ENCODE peak calls at places on chromosomes 5 and 9, in seven cellular contexts. One of them, this sample, is unnamed.

GRCh38 chr5:34656001-34656699 is at the start of gene RAI14:
- DNase-seq in HCT116: peak; percentile 23
- DNase-seq in K562: peak; percentile 98
- DNase-seq in HepG2: peak; percentile 41
- DNase-seq in GM12878: no peak
- DNase-seq in H1: peak; percentile 86
- DNase-seq in endothelial cell of umbilical vein: peak; percentile 93
- DNase-seq in this sample: no peak

GRCh38 chr9:105405514-105406131 is 42.2 kb upstream of the FSD1L start:
- DNase-seq in HCT116: no peak
- DNase-seq in K562: no peak
- DNase-seq in HepG2: no peak
- DNase-seq in GM12878: peak; percentile 85
- DNase-seq in H1: no peak
- DNase-seq in endothelial cell of umbilical vein: peak; percentile 40
- DNase-seq in this sample: no peak

GRCh38 chr5:124963236-124963929 is 216.9 kb upstream of the ZNF608 start:
- DNase-seq in HCT116: no peak
- DNase-seq in K562: no peak
- DNase-seq in HepG2: peak; percentile 2
- DNase-seq in GM12878: no peak
- DNase-seq in H1: peak; percentile 59
- DNase-seq in endothelial cell of umbilical vein: no peak
- DNase-seq in this sample: peak; percentile 92

GRCh38 chr9:135345775-135346433 is 133.7 kb upstream of the PPP1R26 start:
- DNase-seq in HCT116: no peak
- DNase-seq in K562: no peak
- DNase-seq in HepG2: no peak
- DNase-seq in GM12878: no peak
- DNase-seq in H1: no peak
- DNase-seq in endothelial cell of umbilical vein: no peak
- DNase-seq in this sample: no peak

GRCh38 chr9:73565026-73565425 is 413.4 kb downstream of the ANXA1 start:
- DNase-seq in HCT116: no peak
- DNase-seq in K562: no peak
- DNase-seq in HepG2: no peak
- DNase-seq in GM12878: no peak
- DNase-seq in H1: no peak
- DNase-seq in endothelial cell of umbilical vein: no peak
- DNase-seq in this sample: no peak

GRCh38 chr5:157294692-157295091 is 28.8 kb downstream of the CYFIP2 start:
- DNase-seq in HCT116: no peak
- DNase-seq in K562: no peak
- DNase-seq in HepG2: no peak
- DNase-seq in GM12878: no peak
- DNase-seq in H1: no peak
- DNase-seq in endothelial cell of umbilical vein: no peak
- DNase-seq in this sample: no peak

GRCh38 chr9:126992427-126992826 is 77.8 kb downstream of the RALGPS1 start:
- DNase-seq in HCT116: no peak
- DNase-seq in K562: no peak
- DNase-seq in HepG2: no peak
- DNase-seq in GM12878: no peak
- DNase-seq in H1: no peak
- DNase-seq in endothelial cell of umbilical vein: no peak
- DNase-seq in this sample: no peak

GRCh38 chr5:155735388-155735787 is 591.6 kb upstream of the SGCD start:
- DNase-seq in HCT116: no peak
- DNase-seq in K562: no peak
- DNase-seq in HepG2: no peak
- DNase-seq in GM12878: no peak
- DNase-seq in H1: no peak
- DNase-seq in endothelial cell of umbilical vein: no peak
- DNase-seq in this sample: no peak

GRCh38 chr9:72048850-72049249 is 11.6 kb downstream of the C9orf57 start:
- DNase-seq in HCT116: no peak
- DNase-seq in K562: no peak
- DNase-seq in HepG2: no peak
- DNase-seq in GM12878: no peak
- DNase-seq in H1: no peak
- DNase-seq in endothelial cell of umbilical vein: no peak
- DNase-seq in this sample: no peak

GRCh38 chr5:1371191-1371590 is 26.3 kb upstream of the CLPTM1L start:
- DNase-seq in HCT116: no peak
- DNase-seq in K562: no peak
- DNase-seq in HepG2: no peak
- DNase-seq in GM12878: no peak
- DNase-seq in H1: no peak
- DNase-seq in endothelial cell of umbilical vein: no peak
- DNase-seq in this sample: no peak

GRCh38 chr5:68490401-68490800 is 274.8 kb downstream of the PIK3R1 start:
- DNase-seq in HCT116: no peak
- DNase-seq in K562: no peak
- DNase-seq in HepG2: no peak
- DNase-seq in GM12878: no peak
- DNase-seq in H1: no peak
- DNase-seq in endothelial cell of umbilical vein: no peak
- DNase-seq in this sample: no peak

GRCh38 chr9:114231218-114232090 is 76.1 kb downstream of the COL27A1 start:
- DNase-seq in HCT116: no peak
- DNase-seq in K562: no peak
- DNase-seq in HepG2: no peak
- DNase-seq in GM12878: no peak
- DNase-seq in H1: no peak
- DNase-seq in endothelial cell of umbilical vein: no peak
- DNase-seq in this sample: no peak

GRCh38 chr5:111748304-111748763 is 8.7 kb downstream of the NREP start:
- DNase-seq in HCT116: peak; percentile 16
- DNase-seq in K562: no peak
- DNase-seq in HepG2: no peak
- DNase-seq in GM12878: no peak
- DNase-seq in H1: no peak
- DNase-seq in endothelial cell of umbilical vein: peak; percentile 95
- DNase-seq in this sample: no peak

GRCh38 chr9:83538172-83538889 is at the start of gene FRMD3:
- DNase-seq in HCT116: peak; percentile 43
- DNase-seq in K562: no peak
- DNase-seq in HepG2: peak; percentile 73
- DNase-seq in GM12878: no peak
- DNase-seq in H1: peak; percentile 82
- DNase-seq in endothelial cell of umbilical vein: peak; percentile 66
- DNase-seq in this sample: no peak

GRCh38 chr9:111970827-111971226 is 74.2 kb downstream of the UGCG start:
- DNase-seq in HCT116: no peak
- DNase-seq in K562: no peak
- DNase-seq in HepG2: no peak
- DNase-seq in GM12878: no peak
- DNase-seq in H1: no peak
- DNase-seq in endothelial cell of umbilical vein: no peak
- DNase-seq in this sample: no peak

GRCh38 chr5:138466900-138467710 is 1.8 kb downstream of the EGR1 start:
- DNase-seq in HCT116: no peak
- DNase-seq in K562: no peak
- DNase-seq in HepG2: no peak
- DNase-seq in GM12878: no peak
- DNase-seq in H1: no peak
- DNase-seq in endothelial cell of umbilical vein: peak; percentile 1
- DNase-seq in this sample: no peak

GRCh38 chr5:157602505-157602904 is 26.9 kb upstream of the ADAM19 start:
- DNase-seq in HCT116: no peak
- DNase-seq in K562: no peak
- DNase-seq in HepG2: no peak
- DNase-seq in GM12878: no peak
- DNase-seq in H1: no peak
- DNase-seq in endothelial cell of umbilical vein: peak; percentile 24
- DNase-seq in this sample: no peak

GRCh38 chr5:98424681-98425454 is 348.6 kb upstream of the RGMB start:
- DNase-seq in HCT116: no peak
- DNase-seq in K562: no peak
- DNase-seq in HepG2: no peak
- DNase-seq in GM12878: no peak
- DNase-seq in H1: no peak
- DNase-seq in endothelial cell of umbilical vein: no peak
- DNase-seq in this sample: no peak

GRCh38 chr5:143664623-143665022 is 147.3 kb upstream of the HMHB1 start:
- DNase-seq in HCT116: no peak
- DNase-seq in K562: no peak
- DNase-seq in HepG2: no peak
- DNase-seq in GM12878: no peak
- DNase-seq in H1: no peak
- DNase-seq in endothelial cell of umbilical vein: no peak
- DNase-seq in this sample: no peak

GRCh38 chr9:88694625-88695024 is 159.6 kb downstream of the NXNL2 start:
- DNase-seq in HCT116: no peak
- DNase-seq in K562: no peak
- DNase-seq in HepG2: no peak
- DNase-seq in GM12878: no peak
- DNase-seq in H1: no peak
- DNase-seq in endothelial cell of umbilical vein: no peak
- DNase-seq in this sample: no peak

GRCh38 chr9:114694146-114694545 is 12.2 kb upstream of the TEX48 start:
- DNase-seq in HCT116: no peak
- DNase-seq in K562: no peak
- DNase-seq in HepG2: no peak
- DNase-seq in GM12878: no peak
- DNase-seq in H1: no peak
- DNase-seq in endothelial cell of umbilical vein: no peak
- DNase-seq in this sample: no peak

GRCh38 chr5:52987711-52988329 is 1.3 kb upstream of the ITGA2 start:
- DNase-seq in HCT116: peak; percentile 93
- DNase-seq in K562: no peak
- DNase-seq in HepG2: peak; percentile 48
- DNase-seq in GM12878: no peak
- DNase-seq in H1: no peak
- DNase-seq in endothelial cell of umbilical vein: peak; percentile 83
- DNase-seq in this sample: no peak

GRCh38 chr5:180054226-180054625 is 17.3 kb downstream of the RNF130 start:
- DNase-seq in HCT116: no peak
- DNase-seq in K562: no peak
- DNase-seq in HepG2: no peak
- DNase-seq in GM12878: no peak
- DNase-seq in H1: no peak
- DNase-seq in endothelial cell of umbilical vein: no peak
- DNase-seq in this sample: no peak

GRCh38 chr5:180056153-180056552 is 15.4 kb downstream of the RNF130 start:
- DNase-seq in HCT116: no peak
- DNase-seq in K562: no peak
- DNase-seq in HepG2: no peak
- DNase-seq in GM12878: no peak
- DNase-seq in H1: no peak
- DNase-seq in endothelial cell of umbilical vein: no peak
- DNase-seq in this sample: no peak

GRCh38 chr5:180060192-180060591 is 11.4 kb downstream of the RNF130 start:
- DNase-seq in HCT116: no peak
- DNase-seq in K562: no peak
- DNase-seq in HepG2: no peak
- DNase-seq in GM12878: no peak
- DNase-seq in H1: no peak
- DNase-seq in endothelial cell of umbilical vein: no peak
- DNase-seq in this sample: no peak

GRCh38 chr5:180059326-180059725 is 12.2 kb downstream of the RNF130 start:
- DNase-seq in HCT116: no peak
- DNase-seq in K562: no peak
- DNase-seq in HepG2: no peak
- DNase-seq in GM12878: no peak
- DNase-seq in H1: no peak
- DNase-seq in endothelial cell of umbilical vein: no peak
- DNase-seq in this sample: no peak
- H3K9ac ChIP-seq in HCT116: no peak overlapping the region
- H3K9ac ChIP-seq in K562: no peak overlapping the region
- H3K9ac ChIP-seq in HepG2: no peak overlapping the region
- H3K9ac ChIP-seq in GM12878: no peak overlapping the region
- H3K9ac ChIP-seq in H1: no peak overlapping the region
- H3K9ac ChIP-seq in endothelial cell of umbilical vein: no peak overlapping the region
- H3K9ac ChIP-seq in this sample: no peak overlapping the region

GRCh38 chr5:72167790-72168189 is 60.5 kb downstream of the MAP1B start:
- DNase-seq in HCT116: no peak
- DNase-seq in K562: no peak
- DNase-seq in HepG2: no peak
- DNase-seq in GM12878: no peak
- DNase-seq in H1: no peak
- DNase-seq in endothelial cell of umbilical vein: no peak
- DNase-seq in this sample: no peak
- TF ChIP-seq POLR2AphosphoS5 in HCT116: no peak
- TF ChIP-seq POLR2AphosphoS5 in K562: no peak
- TF ChIP-seq POLR2AphosphoS5 in HepG2: no peak
- TF ChIP-seq POLR2AphosphoS5 in GM12878: no peak
- TF ChIP-seq POLR2AphosphoS5 in H1: no peak
- TF ChIP-seq POLR2AphosphoS5 in endothelial cell of umbilical vein: no peak
- TF ChIP-seq POLR2AphosphoS5 in this sample: no peak

DNA sequence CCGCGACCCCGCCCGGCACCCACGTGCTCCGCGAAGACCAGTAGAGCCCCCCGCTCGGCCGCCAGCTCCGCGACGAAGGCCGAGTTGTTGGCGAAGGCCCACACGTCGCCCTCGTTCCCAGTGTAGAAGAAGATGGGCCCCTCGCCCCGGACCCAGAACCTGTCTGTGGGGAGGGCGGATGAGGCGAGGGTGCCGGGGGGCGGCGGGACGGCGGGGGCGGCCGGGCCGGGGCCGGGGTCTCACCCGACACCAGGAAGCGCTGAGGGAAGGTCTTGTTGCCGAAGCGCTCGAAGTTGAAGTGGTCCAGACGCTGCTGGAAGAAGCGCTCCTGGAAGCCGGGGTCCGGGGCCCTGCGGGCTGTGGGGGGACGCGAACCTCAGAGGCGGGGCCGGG is 317 bp downstream of the DPP7 start:
- DNase-seq in HCT116: no peak
- DNase-seq in K562: no peak
- DNase-seq in HepG2: no peak
- DNase-seq in GM12878: no peak
- DNase-seq in H1: no peak
- DNase-seq in endothelial cell of umbilical vein: peak; percentile 32
- DNase-seq in this sample: no peak
- TF ChIP-seq EZH2 in HCT116: no peak
- TF ChIP-seq EZH2 in K562: no peak
- TF ChIP-seq EZH2 in HepG2: no peak
- TF ChIP-seq EZH2 in GM12878: no peak
- TF ChIP-seq EZH2 in H1: no peak
- TF ChIP-seq EZH2 in endothelial cell of umbilical vein: no peak
- TF ChIP-seq EZH2 in this sample: no peak

DNA sequence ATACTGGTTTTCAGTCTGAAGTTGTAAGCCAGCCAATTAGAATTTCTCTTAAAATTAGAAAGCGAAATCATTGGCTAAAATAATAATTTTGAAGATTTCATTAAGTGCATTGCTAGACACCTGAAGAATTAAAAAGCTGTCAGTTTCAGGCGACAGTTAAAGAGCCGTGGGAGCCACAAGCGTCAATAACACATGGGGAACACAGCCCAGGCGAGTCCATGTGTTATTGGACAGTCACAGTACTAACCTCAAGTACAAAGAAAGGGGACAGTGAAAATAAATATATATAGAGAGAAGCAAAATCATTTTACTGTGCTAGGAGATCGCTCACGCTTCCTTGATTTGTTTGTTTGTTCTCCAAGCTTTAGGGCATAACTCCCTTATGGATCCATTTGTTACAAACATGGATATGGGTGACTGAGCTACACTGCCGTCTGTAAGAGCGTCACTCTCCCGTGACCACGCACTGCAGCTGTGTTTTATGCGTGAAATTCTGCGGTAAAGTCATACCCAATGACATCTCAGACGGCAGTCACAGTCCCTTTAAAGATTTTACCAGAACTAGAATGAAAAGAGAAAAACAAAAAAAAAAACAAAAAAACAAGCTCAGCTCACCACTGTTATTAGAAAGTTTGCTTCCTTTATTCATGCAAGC is 83.2 kb downstream of the USP20 start:
- DNase-seq in HCT116: no peak
- DNase-seq in K562: no peak
- DNase-seq in HepG2: no peak
- DNase-seq in GM12878: no peak
- DNase-seq in H1: no peak
- DNase-seq in endothelial cell of umbilical vein: no peak
- DNase-seq in this sample: no peak
- H3K9ac ChIP-seq in HCT116: no peak overlapping the region
- H3K9ac ChIP-seq in K562: no peak overlapping the region
- H3K9ac ChIP-seq in HepG2: no peak overlapping the region
- H3K9ac ChIP-seq in GM12878: no peak overlapping the region
- H3K9ac ChIP-seq in H1: no peak overlapping the region
- H3K9ac ChIP-seq in endothelial cell of umbilical vein: no peak overlapping the region
- H3K9ac ChIP-seq in this sample: no peak overlapping the region